ENCODE peak calls at places on chromosomes 7 and 10, in ten cellular contexts. H is right atrium auricular region, J is activated B cell treated with CpG ODN at 0.5 μM for 24 hours, N is thyroid gland, Y is fibroblast of mammary gland, P is SK-N-SH, C is mammary epithelial cell, S is pancreas, Z is MM.1S, T is GM13976. F is an unnamed sample.

GRCh38 chr10:131980757-131981428 is 830 bp downstream of the BNIP3 start:
- DNase-seq in H (no peak), J (no peak), N (peak), Y (peak), P (peak), C (no peak), S (peak), Z (no peak), T (no peak), F (no peak)

GRCh38 chr7:64628192-64628591 is 37.7 kb upstream of the ZNF107 start:
- DNase-seq in H (no peak), J (no peak), N (no peak), Y (no peak), P (no peak), C (peak), S (no peak), Z (no peak), T (no peak), F (no peak)

GRCh38 chr7:133940368-133940767 is 186.8 kb upstream of the LRGUK start:
- DNase-seq in H (no peak), J (no peak), N (no peak), Y (no peak), P (no peak), C (no peak), S (no peak), Z (no peak), T (no peak), F (no peak)

GRCh38 chr10:101814466-101815041 is 3.7 kb downstream of the OGA start:
- DNase-seq in H (peak), J (no peak), N (no peak), Y (no peak), P (no peak), C (no peak), S (no peak), Z (peak), T (peak), F (no peak)

GRCh38 chr10:3077506-3077905 is 10.2 kb downstream of the PFKP start:
- DNase-seq in H (no peak), J (no peak), N (no peak), Y (no peak), P (no peak), C (no peak), S (no peak), Z (no peak), T (no peak), F (no peak)

GRCh38 chr7:80732635-80733034 is 94.2 kb downstream of the CD36 start:
- DNase-seq in H (no peak), J (no peak), N (no peak), Y (peak), P (no peak), C (no peak), S (no peak), Z (no peak), T (no peak), F (no peak)

GRCh38 chr7:17333227-17333626 is 34.8 kb downstream of the AHR start:
- DNase-seq in H (no peak), J (no peak), N (no peak), Y (no peak), P (no peak), C (no peak), S (no peak), Z (no peak), T (no peak), F (no peak)

GRCh38 chr7:27124096-27124978 is 6.2 kb downstream of the HOXA4 start:
- DNase-seq in H (no peak), J (no peak), N (no peak), Y (peak), P (no peak), C (peak), S (no peak), Z (no peak), T (no peak), F (peak)

GRCh38 chr7:155917836-155918385 is 105.6 kb upstream of the SHH start:
- DNase-seq in H (no peak), J (no peak), N (no peak), Y (peak), P (no peak), C (no peak), S (no peak), Z (no peak), T (no peak), F (no peak)

GRCh38 chr7:770336-770735 is 43.3 kb upstream of the PRKAR1B start:
- DNase-seq in H (no peak), J (no peak), N (no peak), Y (no peak), P (no peak), C (no peak), S (no peak), Z (no peak), T (no peak), F (no peak)

GRCh38 chr10:112701528-112702295 is 248.3 kb upstream of the TCF7L2 start:
- DNase-seq in H (no peak), J (no peak), N (no peak), Y (peak), P (no peak), C (no peak), S (no peak), Z (no peak), T (no peak), F (no peak)

GRCh38 chr10:13102002-13102794 is 2.2 kb downstream of the OPTN start:
- DNase-seq in H (no peak), J (no peak), N (no peak), Y (peak), P (no peak), C (no peak), S (no peak), Z (peak), T (peak), F (no peak)

GRCh38 chr7:126426652-126427051 is 826.1 kb downstream of the GRM8 start:
- DNase-seq in H (no peak), J (no peak), N (no peak), Y (no peak), P (no peak), C (peak), S (no peak), Z (no peak), T (no peak), F (no peak)

GRCh38 chr7:101814996-101815825 is 2.2 kb upstream of the CUX1 start:
- DNase-seq in H (no peak), J (peak), N (peak), Y (no peak), P (peak), C (peak), S (peak), Z (peak), T (peak), F (peak)

GRCh38 chr7:44219371-44220045 is 18.7 kb downstream of the YKT6 start:
- DNase-seq in H (no peak), J (peak), N (peak), Y (no peak), P (peak), C (no peak), S (no peak), Z (no peak), T (no peak), F (no peak)

GRCh38 chr7:142549007-142549406 is 200.3 kb upstream of the PRSS1 start:
- DNase-seq in H (no peak), J (no peak), N (no peak), Y (peak), P (no peak), C (peak), S (peak), Z (no peak), T (no peak), F (no peak)

GRCh38 chr10:12614390-12615003 is 265.1 kb downstream of the CAMK1D start:
- DNase-seq in H (no peak), J (no peak), N (no peak), Y (no peak), P (no peak), C (no peak), S (no peak), Z (no peak), T (no peak), F (no peak)

GRCh38 chr7:732094-732541 is 5.0 kb upstream of the PRKAR1B start:
- DNase-seq in H (no peak), J (no peak), N (no peak), Y (no peak), P (peak), C (no peak), S (peak), Z (no peak), T (no peak), F (peak)

GRCh38 chr10:35533565-35533964 is 71.6 kb upstream of the GJD4 start:
- DNase-seq in H (no peak), J (no peak), N (no peak), Y (no peak), P (peak), C (no peak), S (no peak), Z (no peak), T (no peak), F (no peak)

GRCh38 chr7:155739538-155740140 is 72.6 kb downstream of the SHH start:
- DNase-seq in H (no peak), J (no peak), N (no peak), Y (no peak), P (no peak), C (no peak), S (no peak), Z (no peak), T (no peak), F (no peak)

GRCh38 chr7:147547252-147547897 is 1043.2 kb upstream of the C7orf33 start:
- DNase-seq in H (no peak), J (no peak), N (peak), Y (peak), P (peak), C (peak), S (peak), Z (peak), T (no peak), F (no peak)
- TF ChIP-seq CTCF in H (no peak), J (no peak), N (no peak), Y (peak), P (peak), C (peak), S (peak), Z (peak), T (no peak), F (peak)

DNA sequence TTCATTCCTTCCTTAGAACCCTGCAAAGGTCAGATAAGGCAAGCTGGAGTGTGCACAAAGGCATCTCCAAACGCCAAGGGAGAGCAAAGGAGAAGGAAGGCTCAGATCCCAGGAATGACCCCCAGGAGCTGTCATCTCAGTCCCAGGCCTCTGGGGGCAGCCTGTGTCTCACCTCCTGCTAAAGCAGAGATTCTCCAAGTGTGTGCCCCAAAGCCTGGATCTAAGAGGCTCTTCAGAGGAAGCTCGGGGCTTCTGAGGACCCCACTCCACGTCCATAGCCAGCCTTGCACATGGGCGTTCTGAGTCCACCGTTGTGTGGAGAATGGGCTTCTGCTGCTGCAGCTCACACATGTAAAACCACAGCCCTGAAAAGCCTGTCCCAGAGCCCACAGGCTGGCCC is 5.1 kb upstream of the GRID1 start:
- DNase-seq in H (no peak), J (no peak), N (no peak), Y (no peak), P (no peak), C (no peak), S (no peak), Z (no peak), T (no peak), F (peak)
- TF ChIP-seq CTCF in H (no peak), J (no peak), N (no peak), Y (no peak), P (no peak), C (no peak), S (no peak), Z (no peak), T (no peak), F (no peak)

GRCh38 chr7:4045450-4045849 is 636.6 kb upstream of the FOXK1 start:
- DNase-seq in H (peak), J (no peak), N (no peak), Y (no peak), P (no peak), C (no peak), S (no peak), Z (no peak), T (peak), F (no peak)
- TF ChIP-seq CTCF in H (no peak), J (no peak), N (no peak), Y (no peak), P (no peak), C (no peak), S (no peak), Z (no peak), T (no peak), F (no peak)

DNA sequence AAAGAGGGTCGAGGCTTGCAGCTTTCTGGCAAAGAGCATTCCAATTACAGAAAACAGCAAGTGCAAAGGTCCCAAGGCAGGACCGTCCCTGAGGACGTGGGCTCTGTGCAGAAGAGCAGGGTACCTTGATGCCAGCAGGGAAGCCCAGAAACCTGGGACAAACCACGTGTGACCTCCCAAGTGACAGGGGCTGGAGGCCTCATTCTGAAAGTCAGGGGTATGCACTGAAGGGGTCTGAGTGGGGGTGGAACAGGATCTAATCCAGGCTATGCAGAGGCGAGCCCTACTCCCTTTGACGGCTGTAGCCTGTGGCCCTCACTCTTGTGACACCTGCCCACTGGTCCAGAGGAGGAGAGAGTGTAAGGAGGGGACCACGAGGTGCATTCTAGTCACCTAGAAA is 22.9 kb downstream of the TMEM273 start:
- DNase-seq in H (no peak), J (no peak), N (no peak), Y (no peak), P (no peak), C (no peak), S (no peak), Z (no peak), T (no peak), F (no peak)
- TF ChIP-seq CTCF in H (no peak), J (no peak), N (no peak), Y (no peak), P (no peak), C (no peak), S (no peak), Z (no peak), T (no peak), F (no peak)

DNA sequence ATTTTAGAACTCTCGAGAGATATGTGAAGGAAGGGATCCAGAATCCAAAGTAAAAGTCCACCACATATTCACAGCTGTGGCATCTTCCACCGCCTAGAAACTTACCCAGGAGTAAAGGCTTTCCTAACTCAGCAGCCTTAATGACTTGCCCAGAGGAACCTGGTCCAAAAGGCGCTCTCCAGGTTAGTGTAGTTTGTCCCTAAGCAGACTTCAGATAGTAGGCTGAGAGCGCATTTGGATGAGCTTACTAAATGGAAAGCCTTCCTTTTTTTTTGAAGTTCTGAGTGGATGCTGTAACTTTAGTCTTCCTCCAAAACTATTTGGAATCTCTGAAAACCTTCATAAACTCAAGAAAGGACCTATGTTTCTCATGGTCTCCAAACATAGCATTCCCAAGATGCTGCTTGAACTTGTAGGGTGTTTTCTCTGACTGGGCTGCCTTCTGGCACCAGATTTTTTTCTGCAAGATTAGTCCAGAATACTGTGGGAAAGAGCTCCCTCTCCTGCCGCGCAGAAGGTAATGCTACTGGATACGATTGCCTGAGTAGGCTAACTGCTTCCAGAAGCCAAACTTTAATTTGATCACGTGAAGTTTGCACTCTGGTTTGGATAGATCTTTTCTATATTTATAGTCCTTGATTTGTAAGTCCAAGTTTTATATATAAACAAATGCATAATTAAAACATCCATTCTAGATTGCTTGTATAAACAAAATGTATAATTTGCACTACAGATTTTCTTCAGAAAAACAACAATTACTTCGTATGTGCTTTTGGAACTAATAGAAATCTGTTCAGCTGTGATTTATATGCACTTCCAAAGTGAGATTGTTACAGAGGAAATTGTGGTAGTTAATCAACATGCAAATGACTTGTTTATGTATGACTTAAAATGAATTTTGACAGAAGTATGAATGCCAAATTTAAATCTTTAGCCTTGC is 19.6 kb upstream of the GPR37 start:
- DNase-seq in H (no peak), J (no peak), N (peak), Y (peak), P (peak), C (peak), S (peak), Z (peak), T (peak), F (no peak)
- TF ChIP-seq CTCF in H (peak), J (no peak), N (no peak), Y (peak), P (peak), C (peak), S (peak), Z (peak), T (peak), F (peak)

F was measured in type B pancreatic cell.